ENCODE peak calls at places on chromosome 3, in nine cellular contexts. One of them, this sample, is unnamed.

GRCh38 chr3:55434789-55435188 is 52.3 kb downstream of the WNT5A start:
- DNase-seq in activated CD8-positive, alpha-beta memory T cell treated with anti-CD3 and anti-CD28 coated beads for 4 hours: no peak
- DNase-seq in NCI-H2029: no peak
- DNase-seq in small intestine: peak
- DNase-seq in Ammon's horn: no peak
- DNase-seq in mucosa of gallbladder: no peak
- DNase-seq in T1000: no peak
- DNase-seq in A172: peak
- DNase-seq in memory B cell: no peak
- DNase-seq in this sample: no peak

GRCh38 chr3:154095832-154096421 is 25.3 kb upstream of the ARHGEF26 start:
- DNase-seq in mucosa of gallbladder: no peak
- DNase-seq in NCI-H2029: no peak
- DNase-seq in A172: peak
- DNase-seq in Ammon's horn: peak
- DNase-seq in activated CD8-positive, alpha-beta memory T cell treated with anti-CD3 and anti-CD28 coated beads for 4 hours: no peak
- DNase-seq in memory B cell: no peak
- DNase-seq in T1000: no peak
- DNase-seq in small intestine: peak
- DNase-seq in this sample: peak

GRCh38 chr3:157532529-157533297 is 29.5 kb upstream of the VEPH1 start:
- DNase-seq in small intestine: peak
- DNase-seq in NCI-H2029: peak
- DNase-seq in mucosa of gallbladder: peak
- DNase-seq in A172: peak
- DNase-seq in T1000: peak
- DNase-seq in memory B cell: peak
- DNase-seq in activated CD8-positive, alpha-beta memory T cell treated with anti-CD3 and anti-CD28 coated beads for 4 hours: no peak
- DNase-seq in Ammon's horn: peak
- DNase-seq in this sample: peak

GRCh38 chr3:162122405-162122804 is 625.8 kb downstream of the OTOL1 start:
- DNase-seq in memory B cell: no peak
- DNase-seq in Ammon's horn: no peak
- DNase-seq in T1000: no peak
- DNase-seq in mucosa of gallbladder: no peak
- DNase-seq in NCI-H2029: no peak
- DNase-seq in A172: no peak
- DNase-seq in activated CD8-positive, alpha-beta memory T cell treated with anti-CD3 and anti-CD28 coated beads for 4 hours: no peak
- DNase-seq in small intestine: no peak
- DNase-seq in this sample: no peak

GRCh38 chr3:14231998-14232501 is 53.4 kb downstream of the LSM3 start:
- DNase-seq in small intestine: no peak
- DNase-seq in NCI-H2029: no peak
- DNase-seq in A172: no peak
- DNase-seq in memory B cell: no peak
- DNase-seq in activated CD8-positive, alpha-beta memory T cell treated with anti-CD3 and anti-CD28 coated beads for 4 hours: no peak
- DNase-seq in T1000: no peak
- DNase-seq in mucosa of gallbladder: no peak
- DNase-seq in Ammon's horn: no peak
- DNase-seq in this sample: no peak

GRCh38 chr3:127682576-127682975 is 9.8 kb downstream of the ABTB1 start:
- DNase-seq in small intestine: no peak
- DNase-seq in mucosa of gallbladder: no peak
- DNase-seq in Ammon's horn: no peak
- DNase-seq in A172: no peak
- DNase-seq in activated CD8-positive, alpha-beta memory T cell treated with anti-CD3 and anti-CD28 coated beads for 4 hours: no peak
- DNase-seq in NCI-H2029: no peak
- DNase-seq in memory B cell: no peak
- DNase-seq in T1000: no peak
- DNase-seq in this sample: no peak

GRCh38 chr3:20798666-20799065 is 612.7 kb upstream of the SGO1 start:
- DNase-seq in T1000: no peak
- DNase-seq in A172: no peak
- DNase-seq in mucosa of gallbladder: no peak
- DNase-seq in activated CD8-positive, alpha-beta memory T cell treated with anti-CD3 and anti-CD28 coated beads for 4 hours: no peak
- DNase-seq in NCI-H2029: no peak
- DNase-seq in small intestine: no peak
- DNase-seq in Ammon's horn: no peak
- DNase-seq in memory B cell: no peak
- DNase-seq in this sample: no peak

GRCh38 chr3:144079634-144080033 is 108.0 kb downstream of the DIPK2A start:
- DNase-seq in A172: no peak
- DNase-seq in mucosa of gallbladder: no peak
- DNase-seq in activated CD8-positive, alpha-beta memory T cell treated with anti-CD3 and anti-CD28 coated beads for 4 hours: no peak
- DNase-seq in T1000: no peak
- DNase-seq in memory B cell: no peak
- DNase-seq in small intestine: no peak
- DNase-seq in NCI-H2029: no peak
- DNase-seq in Ammon's horn: no peak
- DNase-seq in this sample: no peak

GRCh38 chr3:149967067-149967685 is 3.5 kb downstream of the PFN2 start:
- DNase-seq in T1000: no peak
- DNase-seq in memory B cell: peak
- DNase-seq in Ammon's horn: no peak
- DNase-seq in mucosa of gallbladder: no peak
- DNase-seq in activated CD8-positive, alpha-beta memory T cell treated with anti-CD3 and anti-CD28 coated beads for 4 hours: no peak
- DNase-seq in NCI-H2029: peak
- DNase-seq in small intestine: peak
- DNase-seq in A172: peak
- DNase-seq in this sample: peak

GRCh38 chr3:146640955-146641867 is 36.1 kb upstream of the PLSCR5 start:
- DNase-seq in activated CD8-positive, alpha-beta memory T cell treated with anti-CD3 and anti-CD28 coated beads for 4 hours: no peak
- DNase-seq in Ammon's horn: peak
- DNase-seq in mucosa of gallbladder: no peak
- DNase-seq in small intestine: peak
- DNase-seq in NCI-H2029: no peak
- DNase-seq in T1000: no peak
- DNase-seq in A172: peak
- DNase-seq in memory B cell: no peak
- DNase-seq in this sample: peak

This sample was measured in NCI-H510A treated with DMSO at 0.1 percent for 48 hours.